ENCODE peak calls at places on chromosomes 13 and 19, in ten cellular contexts. F is A549; O is CD4-positive, alpha-beta T cell; X is upper lobe of right lung; R is Calu3; D is prostate gland; N is colonic mucosa; A is fibroblast of pulmonary artery; K is epithelial cell of esophagus; U is GM12865. G is an unnamed sample.
A peak's percentile ranks its signal among the peaks of the same experiment; 100 is the strongest.

GRCh38 chr19:7637374-7638256 is 705 bp downstream of the STXBP2 start:
- DNase-seq in F (peak; percentile 25), O (no peak), X (peak; percentile 88), R (peak; percentile 53), D (peak; percentile 33), N (peak; percentile 59), A (peak; percentile 17), K (peak; percentile 17), U (peak; percentile 69), G (peak; percentile 47)

GRCh38 chr13:108269601-108270328 is at the start of gene TNFSF13B:
- DNase-seq in F (no peak), O (peak; percentile 12), X (peak; percentile 80), R (peak; percentile 32), D (no peak), N (peak; percentile 23), A (peak; percentile 53), K (peak; percentile 25), U (peak; percentile 85), G (peak; percentile 24)

GRCh38 chr19:6532244-6532999 is 1.6 kb downstream of the TNFSF9 start:
- DNase-seq in F (no peak), O (no peak), X (no peak), R (no peak), D (no peak), N (no peak), A (no peak), K (peak; percentile 30), U (peak; percentile 88), G (no peak)

GRCh38 chr19:38267780-38268430 is 3.5 kb downstream of the SPINT2 start:
- DNase-seq in F (peak; percentile 70), O (no peak), X (peak; percentile 76), R (peak; percentile 68), D (peak; percentile 51), N (peak; percentile 72), A (no peak), K (peak; percentile 45), U (no peak), G (no peak)

GRCh38 chr13:113364933-113365371 is 1.0 kb upstream of the GRTP1 start:
- DNase-seq in F (no peak), O (no peak), X (no peak), R (no peak), D (no peak), N (peak; percentile 27), A (no peak), K (no peak), U (no peak), G (peak; percentile 71)

GRCh38 chr19:31054430-31054829 is 294.8 kb downstream of the TSHZ3 start:
- DNase-seq in F (peak; percentile 28), O (peak; percentile 13), X (no peak), R (no peak), D (peak; percentile 46), N (peak; percentile 35), A (peak; percentile 75), K (peak; percentile 73), U (no peak), G (no peak)

GRCh38 chr13:85618514-85618913 is 180.7 kb downstream of the SLITRK6 start:
- DNase-seq in F (no peak), O (no peak), X (no peak), R (no peak), D (no peak), N (no peak), A (no peak), K (no peak), U (no peak), G (no peak)

GRCh38 chr19:10660346-10660745 is 6.2 kb downstream of the ILF3 start:
- DNase-seq in F (no peak), O (no peak), X (no peak), R (no peak), D (no peak), N (no peak), A (no peak), K (peak; percentile 43), U (no peak), G (no peak)

GRCh38 chr13:50123002-50123401 is 107.8 kb downstream of the KCNRG start:
- DNase-seq in F (no peak), O (no peak), X (no peak), R (no peak), D (no peak), N (no peak), A (no peak), K (no peak), U (no peak), G (no peak)

GRCh38 chr19:8107301-8107903 is 42.0 kb downstream of the FBN3 start:
- DNase-seq in F (no peak), O (no peak), X (no peak), R (no peak), D (no peak), N (no peak), A (no peak), K (no peak), U (no peak), G (no peak)

GRCh38 chr19:2613507-2614295 is 88.8 kb downstream of the GNG7 start:
- DNase-seq in F (no peak), O (peak; percentile 40), X (peak; percentile 77), R (peak; percentile 49), D (no peak), N (no peak), A (peak; percentile 51), K (peak; percentile 53), U (peak; percentile 79), G (no peak)

GRCh38 chr19:14061081-14061749 is 661 bp downstream of the PALM3 start:
- DNase-seq in F (no peak), O (no peak), X (no peak), R (peak; percentile 20), D (no peak), N (no peak), A (peak; percentile 14), K (no peak), U (no peak), G (no peak)

GRCh38 chr13:103788061-103788652 is 721.9 kb upstream of the SLC10A2 start:
- DNase-seq in F (no peak), O (no peak), X (no peak), R (no peak), D (no peak), N (no peak), A (peak; percentile 7), K (peak; percentile 9), U (no peak), G (no peak)

DNA sequence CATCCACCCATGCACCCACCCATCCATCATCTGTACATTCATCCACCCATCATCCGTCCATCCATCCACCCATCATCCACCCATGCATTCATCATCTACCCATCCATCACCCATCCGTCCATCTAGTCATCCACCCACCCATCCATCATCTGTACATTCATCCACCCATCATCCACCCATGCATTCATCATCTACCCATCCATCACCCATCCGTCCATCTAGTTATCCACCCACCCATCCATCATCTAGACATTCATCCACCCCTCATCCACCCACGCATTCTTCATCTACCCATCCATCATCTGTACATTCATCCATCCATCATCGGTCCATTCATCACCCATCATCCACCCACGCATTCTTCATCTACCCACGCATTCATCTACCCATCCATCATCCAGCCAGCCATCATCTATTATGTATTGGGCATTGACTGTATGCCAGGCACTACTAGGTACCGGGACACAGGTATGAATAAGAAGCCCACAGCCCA is 16.8 kb upstream of the GALP start:
- DNase-seq in F (no peak), O (no peak), X (no peak), R (no peak), D (no peak), N (no peak), A (no peak), K (peak; percentile 8), U (no peak), G (no peak)
- TF ChIP-seq CTCF in F (no peak), O (no peak), X (no peak), R (no peak), D (no peak), N (no peak), A (no peak), K (no peak), U (no peak), G (no peak)

DNA sequence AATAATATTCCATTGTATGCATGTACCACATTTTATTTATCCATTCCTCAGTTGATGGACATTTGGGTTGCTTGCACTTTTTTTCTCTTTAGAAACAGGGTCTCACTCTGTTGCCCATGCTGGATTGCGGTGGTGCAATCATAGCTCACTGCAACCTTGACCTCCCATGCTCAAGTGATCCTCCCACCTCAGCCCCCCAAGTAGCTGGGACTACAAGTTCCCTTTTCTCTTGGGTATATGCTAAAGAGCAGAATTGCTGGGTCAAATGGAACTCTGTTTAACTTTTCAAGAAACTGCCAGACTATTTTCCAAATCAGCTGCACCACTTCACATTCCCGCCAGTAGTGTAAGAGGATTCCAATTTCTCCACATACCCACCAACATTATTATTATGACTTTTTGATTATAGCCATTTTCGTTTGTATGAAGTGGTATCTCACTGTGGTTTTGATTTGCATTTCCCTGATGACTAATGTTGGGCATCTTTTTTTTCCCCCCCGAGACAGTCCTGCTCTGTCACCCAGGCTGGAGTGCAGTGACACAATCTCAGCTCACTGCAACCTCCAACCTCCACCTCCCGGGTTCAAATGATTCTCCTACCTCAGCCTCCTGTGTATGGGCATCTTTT is 7.6 kb upstream of the IPO5 start:
- DNase-seq in F (no peak), O (no peak), X (no peak), R (no peak), D (no peak), N (no peak), A (no peak), K (peak; percentile 44), U (no peak), G (no peak)
- TF ChIP-seq CTCF in F (no peak), O (no peak), X (no peak), R (no peak), D (no peak), N (no peak), A (no peak), K (peak; percentile 15), U (no peak), G (no peak)

GRCh38 chr19:19453129-19453461 is 47.6 kb downstream of the GATAD2A start:
- DNase-seq in F (no peak), O (no peak), X (no peak), R (no peak), D (no peak), N (no peak), A (no peak), K (no peak), U (no peak), G (no peak)

GRCh38 chr19:19451429-19452240 is 46.2 kb downstream of the GATAD2A start:
- DNase-seq in F (no peak), O (no peak), X (no peak), R (no peak), D (no peak), N (no peak), A (no peak), K (no peak), U (peak; percentile 85), G (no peak)

GRCh38 chr19:19447536-19448237 is 42.2 kb downstream of the GATAD2A start:
- DNase-seq in F (no peak), O (peak; percentile 71), X (no peak), R (no peak), D (no peak), N (no peak), A (no peak), K (no peak), U (no peak), G (no peak)

GRCh38 chr19:19448238-19448544 is 42.7 kb downstream of the GATAD2A start:
- DNase-seq in F (no peak), O (no peak), X (peak; percentile 73), R (no peak), D (no peak), N (no peak), A (no peak), K (no peak), U (no peak), G (no peak)

GRCh38 chr19:19452241-19453128 is 47.0 kb downstream of the GATAD2A start:
- DNase-seq in F (no peak), O (no peak), X (no peak), R (no peak), D (no peak), N (no peak), A (no peak), K (no peak), U (no peak), G (no peak)
- TF ChIP-seq CTCF in F (no peak), O (no peak), X (no peak), R (no peak), D (no peak), N (no peak), A (no peak), K (no peak), U (no peak), G (no peak)

GRCh38 chr19:19475845-19476828 is 39.2 kb downstream of the TSSK6 start:
- DNase-seq in F (peak; percentile 21), O (no peak), X (no peak), R (no peak), D (no peak), N (no peak), A (peak; percentile 53), K (peak; percentile 40), U (no peak), G (no peak)
- TF ChIP-seq CTCF in F (no peak), O (no peak), X (peak; percentile 36), R (no peak), D (peak; percentile 29), N (no peak), A (peak; percentile 59), K (peak; percentile 54), U (peak; percentile 28), G (peak; percentile 21)